ENCODE peak calls at places on chromosomes 12 and 14, in ten cellular contexts. H is tibial nerve; Z is Karpas-422; Y is GM12878; U is upper lobe of right lung; D is effector memory CD4-positive, alpha-beta T cell; S is astrocyte; X is thoracic aorta; M is Panc1; J is RWPE2. Q is an unnamed sample. For H3K4me1 and H3K36me3, the result is how much of the 10 kb centered on the place peaks cover.

GRCh38 chr14:94009767-94010166 is 12.7 kb downstream of the CCDC197 start:
- DNase-seq in D (no peak), U (no peak), H (no peak), J (no peak), Z (no peak), X (no peak), Y (peak), S (peak), M (no peak), Q (no peak)

GRCh38 chr12:46383654-46384450 is 11.3 kb upstream of the SLC38A2 start:
- DNase-seq in X (peak), D (peak), H (peak), S (peak), Y (no peak), U (peak), M (no peak), Z (peak), J (peak), Q (peak)

GRCh38 chr14:70808023-70808401 is 1.3 kb downstream of the MAP3K9 start:
- DNase-seq in U (peak), X (no peak), Z (peak), Y (no peak), J (no peak), H (no peak), S (no peak), D (peak), M (no peak), Q (peak)

GRCh38 chr14:101947577-101947903 is 16.8 kb upstream of the DYNC1H1 start:
- DNase-seq in D (no peak), M (no peak), Y (no peak), Z (no peak), X (no peak), U (peak), S (no peak), H (no peak), J (no peak), Q (no peak)

GRCh38 chr14:35932659-35933159 is 106.6 kb downstream of the BRMS1L start:
- DNase-seq in H (no peak), D (no peak), M (no peak), J (no peak), Z (no peak), S (no peak), U (no peak), X (no peak), Y (peak), Q (no peak)

GRCh38 chr12:26124491-26125450 is at the start of gene BHLHE41:
- DNase-seq in Z (peak), Y (no peak), X (peak), H (peak), M (peak), U (peak), J (no peak), D (no peak), S (peak), Q (peak)

GRCh38 chr12:1707051-1707450 is 16.2 kb downstream of the ADIPOR2 start:
- DNase-seq in D (no peak), S (no peak), U (no peak), H (no peak), Y (no peak), Z (no peak), X (no peak), J (no peak), M (no peak), Q (no peak)

GRCh38 chr12:111276189-111276588 is 92.7 kb downstream of the PHETA1 start:
- DNase-seq in X (no peak), M (no peak), S (no peak), Y (no peak), Z (no peak), U (no peak), J (no peak), D (no peak), H (no peak), Q (no peak)

GRCh38 chr12:78155546-78155945 is 324.9 kb downstream of the NAV3 start:
- DNase-seq in M (no peak), U (no peak), J (no peak), S (no peak), Z (no peak), D (no peak), X (no peak), H (no peak), Y (no peak), Q (no peak)

GRCh38 chr12:98058838-98059237 is 456.6 kb upstream of the TMPO start:
- DNase-seq in Y (no peak), D (no peak), M (no peak), Z (no peak), S (peak), X (no peak), J (no peak), U (no peak), H (no peak), Q (no peak)

GRCh38 chr14:76672123-76672522 is 89.1 kb upstream of the VASH1 start:
- DNase-seq in U (no peak), D (no peak), S (no peak), Z (no peak), H (no peak), M (no peak), Y (no peak), X (no peak), J (no peak), Q (no peak)

GRCh38 chr12:67790660-67791059 is 142.1 kb downstream of the DYRK2 start:
- DNase-seq in J (no peak), U (no peak), Y (no peak), X (no peak), S (no peak), Z (no peak), D (no peak), M (no peak), H (no peak), Q (no peak)

GRCh38 chr12:11810962-11811361 is 161.5 kb downstream of the ETV6 start:
- DNase-seq in S (no peak), M (no peak), X (no peak), J (no peak), D (no peak), H (no peak), Z (no peak), Y (no peak), U (no peak), Q (no peak)
- H3K4me1 ChIP-seq in S (under half), M (under half), X (under half), J (under half), D (under half), H (under half), Z (under half), Y (half or more), U (under half), Q (under half)

DNA sequence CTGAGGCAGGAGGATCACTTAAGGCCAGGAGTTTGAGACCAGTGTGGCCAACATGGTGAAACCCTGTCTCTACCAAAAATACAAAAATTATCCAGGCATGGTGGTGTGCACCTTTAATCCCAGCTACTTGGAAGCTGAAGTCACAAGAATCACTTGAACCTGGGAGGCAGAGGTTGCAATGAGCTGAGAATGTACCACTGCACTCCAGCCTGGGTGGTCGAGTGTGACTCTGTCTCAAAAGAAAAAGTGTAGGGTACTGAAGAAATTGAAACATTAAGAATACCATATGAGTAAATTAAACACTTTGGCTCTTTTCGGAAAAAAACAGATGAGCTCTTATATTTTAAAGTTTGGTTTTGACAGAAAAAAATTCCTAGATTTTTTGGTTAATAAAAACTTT is 19.9 kb downstream of the MDM2 start:
- DNase-seq in J (no peak), X (no peak), H (no peak), Z (no peak), D (no peak), S (no peak), U (no peak), M (no peak), Y (no peak), Q (no peak)
- H3K36me3 ChIP-seq in J (half or more), X (under half), H (half or more), Z (under half), D (half or more), S (half or more), U (half or more), M (under half), Y (half or more), Q (half or more)

DNA sequence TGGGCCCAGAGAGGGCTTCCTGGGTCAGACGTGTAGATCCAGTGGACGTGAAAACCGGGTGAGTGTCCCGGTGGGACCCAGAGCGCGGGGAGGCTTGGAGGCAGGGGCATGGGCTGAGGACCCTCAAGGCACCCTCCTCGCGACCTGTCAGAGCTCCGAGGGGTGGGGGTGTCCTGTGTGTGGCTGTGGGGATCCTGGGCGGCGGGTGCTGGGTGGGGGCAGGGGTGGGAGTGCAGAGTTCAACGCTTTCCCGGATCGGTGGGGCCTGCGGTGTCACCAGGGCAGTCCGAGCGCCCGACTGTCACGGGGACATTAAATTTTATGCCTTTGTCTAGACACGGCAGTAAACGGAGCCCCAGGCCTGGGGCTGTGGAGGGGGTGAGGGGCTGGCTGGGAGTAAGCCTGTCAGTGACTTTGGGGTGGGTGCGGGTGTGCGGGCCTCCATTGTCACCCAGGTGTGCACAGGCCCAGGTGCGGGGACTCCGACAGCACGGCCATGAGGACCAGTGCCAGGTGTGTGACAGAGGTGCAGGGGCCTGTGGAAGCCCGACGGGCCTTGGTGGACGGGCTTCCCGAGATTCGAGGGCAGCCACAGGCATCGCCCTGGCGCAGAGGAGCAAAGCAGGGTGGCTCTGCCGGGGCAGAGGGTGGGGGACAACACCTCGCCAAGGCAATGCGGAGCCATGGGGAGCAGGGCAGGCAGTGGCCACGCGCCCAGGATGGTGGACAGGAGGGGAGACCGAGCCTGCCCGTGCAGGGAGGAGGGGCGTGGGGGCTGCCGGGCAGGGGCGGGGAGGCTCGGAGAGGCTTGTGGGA is 1.2 kb downstream of the TMEM121 start:
- DNase-seq in M (no peak), H (no peak), J (peak), U (peak), D (no peak), S (no peak), X (no peak), Y (no peak), Z (no peak), Q (no peak)
- H3K27ac ChIP-seq in M (no peak), H (peak), J (no peak), U (peak), D (no peak), S (no peak), X (no peak), Y (no peak), Z (no peak), Q (peak)

GRCh38 chr12:123965382-123965781 is 7.2 kb downstream of the CCDC92 start:
- DNase-seq in U (no peak), S (no peak), Z (no peak), J (no peak), X (no peak), D (no peak), H (no peak), M (no peak), Y (no peak), Q (no peak)
- H3K4me1 ChIP-seq in U (under half), S (under half), Z (under half), J (under half), X (under half), D (under half), H (under half), M (under half), Y (under half), Q (under half)

GRCh38 chr12:48352157-48352775 is 1.5 kb upstream of the ZNF641 start:
- DNase-seq in H (no peak), J (no peak), D (no peak), M (no peak), Z (no peak), X (no peak), S (no peak), Y (no peak), U (no peak), Q (no peak)
- H3K36me3 ChIP-seq in H (under half), J (under half), D (under half), M (under half), Z (under half), X (under half), S (under half), Y (under half), U (under half), Q (under half)

DNA sequence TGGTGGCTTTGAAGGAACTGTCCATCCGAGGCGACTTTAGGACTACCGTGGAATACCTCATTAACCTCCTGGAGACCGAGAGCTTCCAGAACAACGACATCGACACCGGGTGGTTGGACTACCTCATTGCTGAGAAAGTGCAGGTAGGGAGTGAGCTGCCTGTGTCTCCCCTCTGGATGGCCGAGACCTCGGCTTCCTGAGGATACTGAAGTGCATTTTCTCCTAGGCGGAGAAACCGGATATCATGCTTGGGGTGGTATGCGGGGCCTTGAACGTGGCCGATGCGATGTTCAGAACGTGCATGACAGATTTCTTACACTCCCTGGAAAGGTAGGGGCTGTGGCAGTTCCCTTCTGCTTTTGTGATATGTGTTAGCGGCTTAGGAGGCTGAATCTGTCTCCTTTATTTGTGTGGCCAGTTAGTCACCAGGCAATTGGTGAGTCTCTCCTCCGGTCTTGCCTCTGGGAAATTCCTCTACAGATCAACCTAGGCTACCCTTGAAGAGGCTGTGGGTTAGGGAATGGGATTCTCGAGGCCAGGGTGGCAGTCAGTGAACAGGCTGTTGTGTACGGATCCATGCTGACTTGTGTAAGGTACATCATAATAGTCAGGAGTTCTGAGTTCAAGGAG is 75.3 kb downstream of the ACACB start:
- DNase-seq in H (no peak), Y (no peak), J (no peak), S (no peak), X (no peak), Z (no peak), U (no peak), D (no peak), M (no peak), Q (no peak)
- H3K27ac ChIP-seq in H (no peak), Y (no peak), J (peak), S (no peak), X (no peak), Z (no peak), U (no peak), D (no peak), M (no peak), Q (no peak)

GRCh38 chr12:52946334-52946733 is 2.6 kb upstream of the KRT18 start:
- DNase-seq in D (no peak), Z (no peak), M (no peak), U (no peak), S (no peak), X (no peak), J (no peak), Y (no peak), H (no peak), Q (no peak)
- H3K4me1 ChIP-seq in D (under half), Z (under half), M (half or more), U (under half), S (under half), X (under half), J (under half), Y (under half), H (under half), Q (under half)

DNA sequence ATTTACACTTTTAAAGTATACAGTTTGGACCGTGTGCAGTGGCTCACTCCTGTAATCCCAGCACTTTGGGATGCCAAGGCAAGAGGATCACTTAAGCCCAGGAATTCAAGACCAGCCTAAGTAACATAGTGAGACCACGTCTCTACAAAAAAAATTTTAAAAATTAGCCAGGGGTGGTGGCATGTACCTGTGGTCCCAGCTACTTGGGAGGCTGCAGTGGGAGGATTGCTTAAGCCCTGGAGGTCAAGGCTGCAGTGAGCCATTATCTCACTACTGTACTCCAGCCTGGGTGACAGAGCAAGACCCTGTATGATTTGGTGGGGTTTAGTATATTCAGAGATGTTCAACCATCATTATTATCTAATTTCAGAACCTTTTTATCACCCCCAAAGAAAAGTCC is 4.7 kb downstream of the EIF4B start:
- DNase-seq in U (no peak), S (no peak), M (no peak), H (no peak), Z (no peak), J (no peak), D (no peak), Y (no peak), X (no peak), Q (no peak)
- H3K36me3 ChIP-seq in U (under half), S (under half), M (under half), H (under half), Z (under half), J (half or more), D (under half), Y (under half), X (under half), Q (under half)

GRCh38 chr12:95701722-95702418 is 88.7 kb downstream of the NTN4 start:
- DNase-seq in U (no peak), M (no peak), Z (no peak), J (peak), X (no peak), D (no peak), Y (no peak), H (no peak), S (peak), Q (no peak)
- H3K27ac ChIP-seq in U (no peak), M (no peak), Z (no peak), J (peak), X (peak), D (no peak), Y (no peak), H (no peak), S (no peak), Q (no peak)

GRCh38 chr12:70121562-70121961 is 121.7 kb upstream of the CNOT2 start:
- DNase-seq in U (no peak), S (no peak), H (no peak), J (no peak), D (no peak), Y (no peak), Z (no peak), M (no peak), X (no peak), Q (no peak)
- H3K4me1 ChIP-seq in U (under half), S (under half), H (under half), J (under half), D (under half), Y (under half), Z (under half), M (under half), X (under half), Q (under half)

Q was measured in pancreas.